ENCODE peak calls at places on chromosomes 5 and 9, in four cellular contexts. Y, B, O and R are unnamed samples.

GRCh38 chr5:965604-966344 is 42.8 kb upstream of the NKD2 start:
- DNase-seq in Y (no peak), B (no peak), O (no peak), R (no peak)

GRCh38 chr9:1366300-1366699 is 316.1 kb downstream of the DMRT2 start:
- DNase-seq in Y (no peak), B (no peak), O (no peak), R (no peak)

GRCh38 chr5:160545832-160546231 is 124.2 kb downstream of the PTTG1 start:
- DNase-seq in Y (no peak), B (no peak), O (no peak), R (no peak)

GRCh38 chr5:126927424-126927823 is 102.9 kb downstream of the MARCHF3 start:
- DNase-seq in Y (no peak), B (no peak), O (no peak), R (no peak)

GRCh38 chr9:87269296-87269695 is 228.4 kb upstream of the DAPK1 start:
- DNase-seq in Y (no peak), B (no peak), O (no peak), R (no peak)

GRCh38 chr5:15722305-15722704 is 222.3 kb downstream of the FBXL7 start:
- DNase-seq in Y (no peak), B (peak; percentile 48), O (no peak), R (no peak)

GRCh38 chr9:1708215-1708614 is 306.9 kb upstream of the SMARCA2 start:
- DNase-seq in Y (no peak), B (no peak), O (no peak), R (no peak)

GRCh38 chr9:121298689-121299112 is 30.7 kb downstream of the GSN start:
- DNase-seq in Y (peak; percentile 80), B (no peak), O (no peak), R (no peak)

GRCh38 chr9:438066-438465 is 223.4 kb downstream of the DOCK8 start:
- DNase-seq in Y (peak; percentile 70), B (no peak), O (no peak), R (no peak)

GRCh38 chr9:75891277-75892167 is 1.0 kb downstream of the PCSK5 start:
- DNase-seq in Y (peak; percentile 52), B (peak; percentile 54), O (no peak), R (no peak)

GRCh38 chr5:52604151-52604550 is 183.6 kb upstream of the ITGA1 start:
- DNase-seq in Y (no peak), B (no peak), O (no peak), R (no peak)

GRCh38 chr9:77175152-77175551 is 2.2 kb upstream of the VPS13A start:
- DNase-seq in Y (no peak), B (no peak), O (no peak), R (no peak)

GRCh38 chr5:107704686-107705389 is 34.1 kb upstream of the EFNA5 start:
- DNase-seq in Y (peak; percentile 1), B (no peak), O (no peak), R (no peak)

GRCh38 chr9:72585737-72586136 is 64.3 kb downstream of the TMC1 start:
- DNase-seq in Y (peak; percentile 91), B (peak; percentile 55), O (no peak), R (no peak)

GRCh38 chr5:10456583-10457562 is 15.2 kb downstream of the ROPN1L start:
- DNase-seq in Y (peak; percentile 66), B (no peak), O (no peak), R (peak; percentile 59)

GRCh38 chr9:5263568-5264218 is 32.5 kb downstream of the INSL4 start:
- DNase-seq in Y (peak; percentile 25), B (no peak), O (peak; percentile 19), R (no peak)

DNA sequence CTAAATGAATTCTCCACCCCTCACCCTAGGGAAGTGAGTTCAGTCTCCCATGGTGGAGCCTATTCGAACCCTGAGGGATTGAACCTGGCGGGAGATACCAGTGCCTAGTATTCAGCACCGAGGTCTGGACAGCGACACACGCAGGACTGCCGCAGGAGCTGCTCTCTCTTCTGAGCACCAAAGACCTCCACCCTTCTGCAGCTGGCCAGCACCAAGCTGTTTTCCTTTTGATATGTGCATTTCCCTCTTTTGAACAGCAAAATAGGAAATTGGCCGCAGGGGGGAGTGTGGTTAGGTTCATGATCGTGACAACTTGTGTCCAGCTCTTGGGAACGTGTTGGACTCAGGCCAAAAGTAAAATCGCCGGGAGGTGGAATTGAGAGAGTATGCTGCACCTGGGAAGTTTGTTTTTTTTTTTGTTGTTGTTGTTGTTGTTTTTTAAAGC is 1.2 kb upstream of the PCSK1 start:
- DNase-seq in Y (peak; percentile 87), B (peak; percentile 57), O (peak; percentile 5), R (no peak)
- TF ChIP-seq CTCF in Y (no peak), B (no peak), O (no peak), R (peak; percentile 37)

GRCh38 chr9:134983094-134983493 is 65.4 kb upstream of the FCN1 start:
- DNase-seq in Y (peak; percentile 3), B (peak; percentile 73), O (peak; percentile 63), R (no peak)
- TF ChIP-seq CTCF in Y (peak; percentile 10), B (peak; percentile 53), O (peak; percentile 86), R (peak; percentile 27)

DNA sequence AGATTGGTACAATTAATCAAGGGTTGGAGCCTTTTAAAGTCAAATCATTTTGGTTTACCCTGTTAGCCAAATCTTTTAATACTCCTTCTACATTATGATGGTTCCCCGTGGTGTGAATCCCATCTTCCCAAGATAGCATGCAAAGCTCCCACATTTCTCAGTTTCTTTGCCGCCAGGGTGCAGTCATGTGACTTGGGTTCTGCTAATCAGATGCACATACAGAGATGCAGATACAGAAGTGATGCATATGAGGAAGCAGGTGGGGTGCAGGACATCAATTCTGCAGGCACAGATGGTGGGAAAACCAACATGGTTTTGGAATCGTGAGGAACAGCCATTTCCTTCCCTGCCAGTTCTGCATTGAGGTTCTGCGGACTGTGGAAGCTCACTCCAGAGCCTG is 8.4 kb upstream of the MAST4 start:
- DNase-seq in Y (no peak), B (no peak), O (no peak), R (no peak)
- TF ChIP-seq CTCF in Y (no peak), B (no peak), O (no peak), R (no peak)

GRCh38 chr9:138025417-138025816 is 147.8 kb downstream of the CACNA1B start:
- DNase-seq in Y (no peak), B (no peak), O (no peak), R (no peak)

GRCh38 chr9:138024131-138024530 is 146.5 kb downstream of the CACNA1B start:
- DNase-seq in Y (no peak), B (no peak), O (no peak), R (peak; percentile 67)

GRCh38 chr9:138023394-138024124 is 146.0 kb downstream of the CACNA1B start:
- DNase-seq in Y (no peak), B (peak; percentile 31), O (no peak), R (no peak)

GRCh38 chr9:138024831-138025291 is 147.3 kb downstream of the CACNA1B start:
- DNase-seq in Y (no peak), B (peak; percentile 29), O (no peak), R (no peak)

DNA sequence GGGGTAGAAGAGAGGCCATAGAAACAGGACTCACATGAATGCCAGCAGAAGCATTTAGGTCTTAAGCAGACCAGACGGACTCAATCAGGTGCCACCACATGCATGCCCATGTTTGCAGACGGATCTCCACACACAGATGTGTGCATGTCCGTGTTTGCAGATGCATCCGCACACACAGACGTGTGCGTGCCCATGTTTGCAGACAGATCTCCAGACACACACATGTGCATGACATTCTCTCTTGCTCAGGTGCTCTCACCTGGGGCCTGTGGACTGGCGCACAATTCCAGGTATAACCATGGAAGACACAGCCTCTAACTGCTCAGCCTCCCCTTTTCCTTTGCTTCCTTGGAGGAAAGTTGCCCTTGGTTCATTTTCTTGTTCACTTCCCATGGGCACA is 148.3 kb downstream of the CACNA1B start:
- DNase-seq in Y (no peak), B (no peak), O (no peak), R (no peak)
- TF ChIP-seq CTCF in Y (no peak), B (no peak), O (no peak), R (no peak)

GRCh38 chr5:76402251-76402879 is 720 bp upstream of the IQGAP2 start:
- DNase-seq in Y (peak; percentile 0), B (peak; percentile 80), O (peak; percentile 94), R (no peak)

GRCh38 chr5:76403963-76404693 is 1.0 kb downstream of the IQGAP2 start:
- DNase-seq in Y (peak; percentile 2), B (peak; percentile 68), O (peak; percentile 87), R (no peak)

GRCh38 chr5:76402880-76403712 is at the start of gene IQGAP2:
- DNase-seq in Y (peak; percentile 52), B (peak; percentile 83), O (peak; percentile 91), R (no peak)

GRCh38 chr5:76404694-76405306 is 1.7 kb downstream of the IQGAP2 start:
- DNase-seq in Y (no peak), B (no peak), O (peak; percentile 60), R (no peak)

GRCh38 chr5:76403713-76403962 is 553 bp downstream of the IQGAP2 start:
- DNase-seq in Y (no peak), B (no peak), O (no peak), R (no peak)
- TF ChIP-seq CTCF in Y (no peak), B (peak; percentile 18), O (peak; percentile 66), R (peak; percentile 55)

GRCh38 chr9:131727795-131728545 is 11.9 kb downstream of the RAPGEF1 start:
- DNase-seq in Y (no peak), B (no peak), O (peak; percentile 52), R (no peak)

GRCh38 chr9:131722260-131722659 is 17.6 kb downstream of the RAPGEF1 start:
- DNase-seq in Y (no peak), B (no peak), O (no peak), R (no peak)

GRCh38 chr9:131727184-131727785 is 12.6 kb downstream of the RAPGEF1 start:
- DNase-seq in Y (peak; percentile 48), B (no peak), O (no peak), R (no peak)

GRCh38 chr9:131723632-131724031 is 16.2 kb downstream of the RAPGEF1 start:
- DNase-seq in Y (no peak), B (no peak), O (no peak), R (no peak)

GRCh38 chr9:131724678-131725077 is 15.2 kb downstream of the RAPGEF1 start:
- DNase-seq in Y (no peak), B (no peak), O (peak; percentile 92), R (no peak)
- TF ChIP-seq CTCF in Y (no peak), B (no peak), O (no peak), R (no peak)

DNA sequence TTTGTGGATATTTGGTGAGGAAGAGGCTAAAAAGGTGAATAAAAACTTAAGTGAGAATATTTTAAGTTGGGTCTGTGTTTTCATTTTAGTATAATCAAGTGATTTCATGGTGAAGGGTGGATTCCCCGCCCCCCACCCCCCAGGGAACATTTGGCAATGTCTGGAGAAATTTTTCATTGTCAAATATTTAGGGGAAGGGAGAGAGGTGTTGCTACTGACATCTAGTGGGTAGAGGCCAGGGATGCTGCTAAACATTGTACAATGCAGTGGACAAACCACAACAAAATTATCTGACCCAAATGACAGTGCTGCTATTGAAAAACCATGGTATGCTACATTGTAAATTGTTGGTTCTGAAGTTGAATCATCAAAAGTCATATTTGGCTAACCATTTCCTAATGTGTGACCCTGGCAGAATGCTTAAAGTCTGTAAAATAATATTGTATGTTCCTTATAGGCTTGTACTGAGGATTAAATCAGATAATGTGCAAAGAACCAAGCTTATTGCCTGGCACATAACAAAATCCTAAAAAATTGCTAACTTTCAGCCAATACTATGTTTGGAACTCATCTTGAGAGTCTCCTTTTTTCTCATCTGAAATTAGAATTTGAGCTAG is 5.6 kb downstream of the C5orf24 start:
- DNase-seq in Y (peak; percentile 67), B (no peak), O (peak; percentile 37), R (no peak)
- TF ChIP-seq CTCF in Y (peak; percentile 82), B (peak; percentile 25), O (peak; percentile 82), R (peak; percentile 78)